ENCODE peak calls at places on chromosomes 1 and 21, in ten cellular contexts. One of them, this sample, is unnamed. For H3K36me3, the result is how much of the 10 kb centered on the place peaks cover.

GRCh38 chr1:117388328-117388727 is 21.1 kb downstream of the MAN1A2 start:
- ATAC-seq in heart left ventricle: peak
- ATAC-seq in K562: peak
- ATAC-seq in body of pancreas: no peak
- ATAC-seq in GM12878: no peak
- ATAC-seq in right lobe of liver: no peak
- ATAC-seq in HCT116: no peak
- ATAC-seq in gastrocnemius medialis: no peak
- ATAC-seq in HepG2: no peak
- ATAC-seq in upper lobe of left lung: no peak
- ATAC-seq in this sample: no peak

GRCh38 chr1:99849413-99849743 is 783 bp upstream of the AGL start:
- ATAC-seq in heart left ventricle: peak
- ATAC-seq in K562: peak
- ATAC-seq in body of pancreas: no peak
- ATAC-seq in GM12878: peak
- ATAC-seq in right lobe of liver: peak
- ATAC-seq in HCT116: peak
- ATAC-seq in gastrocnemius medialis: peak
- ATAC-seq in HepG2: peak
- ATAC-seq in upper lobe of left lung: peak
- ATAC-seq in this sample: no peak

GRCh38 chr1:228876187-228876586 is 140.9 kb downstream of the RHOU start:
- ATAC-seq in heart left ventricle: no peak
- ATAC-seq in K562: no peak
- ATAC-seq in body of pancreas: no peak
- ATAC-seq in GM12878: no peak
- ATAC-seq in right lobe of liver: no peak
- ATAC-seq in HCT116: no peak
- ATAC-seq in gastrocnemius medialis: no peak
- ATAC-seq in HepG2: no peak
- ATAC-seq in upper lobe of left lung: no peak
- ATAC-seq in this sample: peak

GRCh38 chr1:179926494-179927205 is 28.0 kb upstream of the CEP350 start:
- ATAC-seq in heart left ventricle: no peak
- ATAC-seq in K562: no peak
- ATAC-seq in body of pancreas: no peak
- ATAC-seq in GM12878: no peak
- ATAC-seq in right lobe of liver: no peak
- ATAC-seq in HCT116: no peak
- ATAC-seq in gastrocnemius medialis: no peak
- ATAC-seq in HepG2: no peak
- ATAC-seq in upper lobe of left lung: no peak
- ATAC-seq in this sample: no peak

GRCh38 chr1:207284209-207284892 is 37.1 kb upstream of the CD55 start:
- ATAC-seq in heart left ventricle: peak
- ATAC-seq in K562: no peak
- ATAC-seq in body of pancreas: no peak
- ATAC-seq in GM12878: no peak
- ATAC-seq in right lobe of liver: peak
- ATAC-seq in HCT116: no peak
- ATAC-seq in gastrocnemius medialis: peak
- ATAC-seq in HepG2: no peak
- ATAC-seq in upper lobe of left lung: no peak
- ATAC-seq in this sample: no peak

GRCh38 chr1:224623743-224624333 is 7.7 kb downstream of the CNIH3 start:
- ATAC-seq in heart left ventricle: peak
- ATAC-seq in K562: no peak
- ATAC-seq in body of pancreas: no peak
- ATAC-seq in GM12878: peak
- ATAC-seq in right lobe of liver: peak
- ATAC-seq in HCT116: peak
- ATAC-seq in gastrocnemius medialis: no peak
- ATAC-seq in HepG2: no peak
- ATAC-seq in upper lobe of left lung: peak
- ATAC-seq in this sample: no peak

GRCh38 chr1:147177611-147178370 is 5.5 kb upstream of the PRKAB2 start:
- ATAC-seq in heart left ventricle: no peak
- ATAC-seq in K562: no peak
- ATAC-seq in body of pancreas: no peak
- ATAC-seq in GM12878: no peak
- ATAC-seq in right lobe of liver: no peak
- ATAC-seq in HCT116: no peak
- ATAC-seq in gastrocnemius medialis: peak
- ATAC-seq in HepG2: no peak
- ATAC-seq in upper lobe of left lung: no peak
- ATAC-seq in this sample: no peak

GRCh38 chr1:208445710-208446702 is 201.8 kb upstream of the PLXNA2 start:
- ATAC-seq in heart left ventricle: no peak
- ATAC-seq in K562: peak
- ATAC-seq in body of pancreas: no peak
- ATAC-seq in GM12878: no peak
- ATAC-seq in right lobe of liver: no peak
- ATAC-seq in HCT116: no peak
- ATAC-seq in gastrocnemius medialis: no peak
- ATAC-seq in HepG2: no peak
- ATAC-seq in upper lobe of left lung: no peak
- ATAC-seq in this sample: no peak

GRCh38 chr21:36132691-36133090 is 2.2 kb upstream of the CBR3 start:
- ATAC-seq in heart left ventricle: no peak
- ATAC-seq in K562: no peak
- ATAC-seq in body of pancreas: no peak
- ATAC-seq in GM12878: no peak
- ATAC-seq in right lobe of liver: no peak
- ATAC-seq in HCT116: no peak
- ATAC-seq in gastrocnemius medialis: no peak
- ATAC-seq in HepG2: no peak
- ATAC-seq in upper lobe of left lung: no peak
- ATAC-seq in this sample: no peak

GRCh38 chr21:36141513-36141925 is 6.6 kb downstream of the CBR3 start:
- ATAC-seq in heart left ventricle: peak
- ATAC-seq in K562: peak
- ATAC-seq in body of pancreas: peak
- ATAC-seq in GM12878: peak
- ATAC-seq in right lobe of liver: peak
- ATAC-seq in HCT116: peak
- ATAC-seq in gastrocnemius medialis: peak
- ATAC-seq in HepG2: peak
- ATAC-seq in upper lobe of left lung: peak
- ATAC-seq in this sample: peak

GRCh38 chr21:36134820-36135390 is at the start of gene CBR3:
- ATAC-seq in heart left ventricle: peak
- ATAC-seq in K562: no peak
- ATAC-seq in body of pancreas: peak
- ATAC-seq in GM12878: peak
- ATAC-seq in right lobe of liver: peak
- ATAC-seq in HCT116: peak
- ATAC-seq in gastrocnemius medialis: peak
- ATAC-seq in HepG2: peak
- ATAC-seq in upper lobe of left lung: peak
- ATAC-seq in this sample: peak

GRCh38 chr21:36135391-36136094 is 664 bp downstream of the CBR3 start:
- ATAC-seq in heart left ventricle: peak
- ATAC-seq in K562: peak
- ATAC-seq in body of pancreas: peak
- ATAC-seq in GM12878: peak
- ATAC-seq in right lobe of liver: peak
- ATAC-seq in HCT116: peak
- ATAC-seq in gastrocnemius medialis: peak
- ATAC-seq in HepG2: peak
- ATAC-seq in upper lobe of left lung: peak
- ATAC-seq in this sample: peak
- TF ChIP-seq POLR2A in heart left ventricle: peak
- TF ChIP-seq POLR2A in K562: no peak
- TF ChIP-seq POLR2A in body of pancreas: peak
- TF ChIP-seq POLR2A in GM12878: no peak
- TF ChIP-seq POLR2A in right lobe of liver: no peak
- TF ChIP-seq POLR2A in HCT116: no peak
- TF ChIP-seq POLR2A in gastrocnemius medialis: peak
- TF ChIP-seq POLR2A in HepG2: no peak
- TF ChIP-seq POLR2A in upper lobe of left lung: no peak
- TF ChIP-seq POLR2A in this sample: peak

GRCh38 chr1:1314678-1315335 is 6.4 kb downstream of the PUSL1 start:
- ATAC-seq in heart left ventricle: no peak
- ATAC-seq in K562: no peak
- ATAC-seq in body of pancreas: no peak
- ATAC-seq in GM12878: no peak
- ATAC-seq in right lobe of liver: no peak
- ATAC-seq in HCT116: no peak
- ATAC-seq in gastrocnemius medialis: no peak
- ATAC-seq in HepG2: no peak
- ATAC-seq in upper lobe of left lung: no peak
- ATAC-seq in this sample: no peak

GRCh38 chr1:1315435-1315901 is 7.1 kb downstream of the PUSL1 start:
- ATAC-seq in heart left ventricle: no peak
- ATAC-seq in K562: peak
- ATAC-seq in body of pancreas: no peak
- ATAC-seq in GM12878: no peak
- ATAC-seq in right lobe of liver: no peak
- ATAC-seq in HCT116: no peak
- ATAC-seq in gastrocnemius medialis: no peak
- ATAC-seq in HepG2: no peak
- ATAC-seq in upper lobe of left lung: no peak
- ATAC-seq in this sample: no peak

GRCh38 chr1:1314237-1314586 is 5.8 kb downstream of the PUSL1 start:
- ATAC-seq in heart left ventricle: no peak
- ATAC-seq in K562: no peak
- ATAC-seq in body of pancreas: no peak
- ATAC-seq in GM12878: no peak
- ATAC-seq in right lobe of liver: no peak
- ATAC-seq in HCT116: no peak
- ATAC-seq in gastrocnemius medialis: no peak
- ATAC-seq in HepG2: no peak
- ATAC-seq in upper lobe of left lung: no peak
- ATAC-seq in this sample: no peak

GRCh38 chr1:1312450-1313314 is 4.3 kb downstream of the PUSL1 start:
- ATAC-seq in heart left ventricle: no peak
- ATAC-seq in K562: no peak
- ATAC-seq in body of pancreas: no peak
- ATAC-seq in GM12878: no peak
- ATAC-seq in right lobe of liver: no peak
- ATAC-seq in HCT116: no peak
- ATAC-seq in gastrocnemius medialis: no peak
- ATAC-seq in HepG2: no peak
- ATAC-seq in upper lobe of left lung: no peak
- ATAC-seq in this sample: no peak

DNA sequence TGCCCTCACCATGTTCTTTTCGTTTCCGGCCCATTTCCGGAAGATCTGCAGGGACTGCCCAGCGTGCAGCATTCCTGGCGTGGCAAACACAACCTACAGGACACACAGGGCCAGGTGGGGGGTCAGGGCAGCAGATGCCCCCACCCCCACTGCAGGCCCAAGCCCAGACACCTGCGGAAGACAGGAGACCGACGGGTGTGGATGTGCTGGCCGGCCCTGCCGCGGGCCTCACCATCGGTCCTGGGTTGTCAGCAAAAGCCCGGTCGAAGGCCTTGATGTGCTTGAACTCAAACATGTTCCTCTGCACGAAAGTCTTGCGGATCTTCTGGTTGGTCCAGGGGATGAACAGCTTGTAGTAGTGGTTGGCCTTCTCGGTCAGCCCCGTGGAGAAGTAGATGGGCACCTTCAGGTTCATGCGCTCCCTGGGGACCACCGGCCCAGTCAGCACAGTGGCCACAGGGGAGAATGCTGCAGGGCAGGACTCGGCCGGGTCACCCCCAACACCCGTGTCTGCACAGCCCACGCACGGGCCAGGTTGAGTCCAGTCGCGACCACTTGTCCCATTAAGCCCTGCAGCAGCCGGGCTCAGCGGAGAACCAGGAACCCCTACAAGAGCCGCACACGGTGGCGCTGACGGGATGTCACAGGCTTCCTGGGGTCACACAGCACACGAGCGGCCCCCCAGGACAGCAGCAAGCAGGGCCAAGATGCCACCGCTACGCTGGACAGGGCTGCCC is 5.3 kb downstream of the PUSL1 start:
- ATAC-seq in heart left ventricle: no peak
- ATAC-seq in K562: no peak
- ATAC-seq in body of pancreas: no peak
- ATAC-seq in GM12878: no peak
- ATAC-seq in right lobe of liver: no peak
- ATAC-seq in HCT116: no peak
- ATAC-seq in gastrocnemius medialis: no peak
- ATAC-seq in HepG2: no peak
- ATAC-seq in upper lobe of left lung: no peak
- ATAC-seq in this sample: no peak
- H3K36me3 ChIP-seq in heart left ventricle: half or more
- H3K36me3 ChIP-seq in K562: half or more
- H3K36me3 ChIP-seq in body of pancreas: under half
- H3K36me3 ChIP-seq in GM12878: under half
- H3K36me3 ChIP-seq in right lobe of liver: under half
- H3K36me3 ChIP-seq in HCT116: under half
- H3K36me3 ChIP-seq in gastrocnemius medialis: under half
- H3K36me3 ChIP-seq in HepG2: under half
- H3K36me3 ChIP-seq in upper lobe of left lung: half or more
- H3K36me3 ChIP-seq in this sample: half or more

DNA sequence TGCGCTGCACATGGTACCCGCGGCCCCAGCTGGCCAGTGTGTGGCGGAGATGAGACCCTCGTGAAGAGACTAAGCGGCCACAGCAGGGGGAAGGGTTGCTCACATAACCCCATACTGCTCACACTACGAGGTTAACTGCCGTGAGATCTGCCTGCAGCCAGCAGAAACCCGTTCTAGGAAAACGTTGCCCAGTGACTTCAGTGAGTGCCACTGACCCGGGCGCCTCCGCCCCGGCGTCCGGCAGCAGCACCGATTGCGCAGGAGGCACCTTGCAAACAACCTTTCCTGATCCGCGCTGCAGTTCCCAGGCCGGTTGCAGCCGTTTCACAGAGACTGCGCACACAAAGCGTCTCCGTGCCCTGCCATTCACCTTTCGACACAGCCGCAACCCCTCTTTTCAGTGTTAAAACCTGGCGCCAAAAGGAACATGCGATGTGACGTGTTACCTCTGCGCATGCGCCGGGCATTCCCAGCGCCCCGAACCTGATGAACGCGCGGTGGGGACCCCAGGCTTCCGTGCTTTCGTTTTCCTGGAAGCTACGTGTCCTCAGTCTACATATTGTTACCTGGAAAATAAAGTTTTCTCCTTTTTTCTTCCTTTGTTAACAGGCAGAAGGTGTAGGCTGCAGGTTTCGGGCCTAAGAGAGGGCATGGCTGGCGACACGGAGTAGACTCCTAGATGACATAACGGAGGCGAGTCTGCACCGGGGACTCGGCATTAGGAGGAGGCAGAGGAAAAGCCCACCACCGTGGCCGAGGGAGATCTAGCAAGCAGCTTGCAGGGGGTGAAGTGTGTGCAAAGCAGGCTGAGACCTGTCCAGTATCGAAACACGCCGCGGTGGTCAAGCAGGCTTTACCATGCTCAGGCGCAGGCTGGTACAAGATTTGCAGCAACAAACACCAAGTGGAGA is 8.9 kb downstream of the VPS26C start:
- ATAC-seq in heart left ventricle: peak
- ATAC-seq in K562: no peak
- ATAC-seq in body of pancreas: peak
- ATAC-seq in GM12878: peak
- ATAC-seq in right lobe of liver: peak
- ATAC-seq in HCT116: no peak
- ATAC-seq in gastrocnemius medialis: peak
- ATAC-seq in HepG2: peak
- ATAC-seq in upper lobe of left lung: peak
- ATAC-seq in this sample: peak
- TF ChIP-seq POLR2A in heart left ventricle: no peak
- TF ChIP-seq POLR2A in K562: no peak
- TF ChIP-seq POLR2A in body of pancreas: no peak
- TF ChIP-seq POLR2A in GM12878: peak
- TF ChIP-seq POLR2A in right lobe of liver: peak
- TF ChIP-seq POLR2A in HCT116: no peak
- TF ChIP-seq POLR2A in gastrocnemius medialis: no peak
- TF ChIP-seq POLR2A in HepG2: peak
- TF ChIP-seq POLR2A in upper lobe of left lung: no peak
- TF ChIP-seq POLR2A in this sample: no peak

GRCh38 chr1:952603-953002 is 6.5 kb downstream of the NOC2L start:
- ATAC-seq in heart left ventricle: no peak
- ATAC-seq in K562: no peak
- ATAC-seq in body of pancreas: no peak
- ATAC-seq in GM12878: no peak
- ATAC-seq in right lobe of liver: no peak
- ATAC-seq in HCT116: no peak
- ATAC-seq in gastrocnemius medialis: no peak
- ATAC-seq in HepG2: no peak
- ATAC-seq in upper lobe of left lung: no peak
- ATAC-seq in this sample: no peak

GRCh38 chr1:956636-957035 is 2.4 kb downstream of the NOC2L start:
- ATAC-seq in heart left ventricle: no peak
- ATAC-seq in K562: no peak
- ATAC-seq in body of pancreas: no peak
- ATAC-seq in GM12878: no peak
- ATAC-seq in right lobe of liver: no peak
- ATAC-seq in HCT116: no peak
- ATAC-seq in gastrocnemius medialis: no peak
- ATAC-seq in HepG2: no peak
- ATAC-seq in upper lobe of left lung: no peak
- ATAC-seq in this sample: no peak

GRCh38 chr1:953524-954320 is 5.3 kb downstream of the NOC2L start:
- ATAC-seq in heart left ventricle: no peak
- ATAC-seq in K562: no peak
- ATAC-seq in body of pancreas: no peak
- ATAC-seq in GM12878: no peak
- ATAC-seq in right lobe of liver: no peak
- ATAC-seq in HCT116: no peak
- ATAC-seq in gastrocnemius medialis: no peak
- ATAC-seq in HepG2: no peak
- ATAC-seq in upper lobe of left lung: no peak
- ATAC-seq in this sample: no peak

GRCh38 chr1:954927-955326 is 4.1 kb downstream of the NOC2L start:
- ATAC-seq in heart left ventricle: no peak
- ATAC-seq in K562: no peak
- ATAC-seq in body of pancreas: no peak
- ATAC-seq in GM12878: no peak
- ATAC-seq in right lobe of liver: no peak
- ATAC-seq in HCT116: no peak
- ATAC-seq in gastrocnemius medialis: no peak
- ATAC-seq in HepG2: no peak
- ATAC-seq in upper lobe of left lung: no peak
- ATAC-seq in this sample: no peak

DNA sequence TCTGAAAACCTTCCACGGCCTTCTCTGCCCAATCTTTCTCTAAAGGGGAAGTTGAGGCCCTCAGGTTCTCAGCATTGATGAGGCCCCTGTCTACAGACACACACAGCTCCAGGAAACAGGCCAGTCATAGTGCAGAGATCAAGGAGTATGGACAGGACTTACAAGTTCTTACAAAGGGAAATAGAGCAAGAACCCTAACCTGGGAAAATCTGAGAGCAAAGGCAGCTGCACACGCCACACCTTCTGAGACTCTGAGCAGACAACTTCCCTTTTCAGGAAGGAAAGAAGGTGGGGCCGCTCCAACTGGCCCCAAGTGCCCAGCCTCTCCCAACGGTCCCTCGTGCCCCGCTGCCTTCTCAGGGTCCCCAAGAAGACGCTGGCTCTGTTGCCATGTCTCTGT is 3.6 kb downstream of the NOC2L start:
- ATAC-seq in heart left ventricle: no peak
- ATAC-seq in K562: no peak
- ATAC-seq in body of pancreas: no peak
- ATAC-seq in GM12878: no peak
- ATAC-seq in right lobe of liver: no peak
- ATAC-seq in HCT116: no peak
- ATAC-seq in gastrocnemius medialis: no peak
- ATAC-seq in HepG2: no peak
- ATAC-seq in upper lobe of left lung: no peak
- ATAC-seq in this sample: no peak
- H3K36me3 ChIP-seq in heart left ventricle: half or more
- H3K36me3 ChIP-seq in K562: half or more
- H3K36me3 ChIP-seq in body of pancreas: under half
- H3K36me3 ChIP-seq in GM12878: under half
- H3K36me3 ChIP-seq in right lobe of liver: under half
- H3K36me3 ChIP-seq in HCT116: under half
- H3K36me3 ChIP-seq in gastrocnemius medialis: half or more
- H3K36me3 ChIP-seq in HepG2: under half
- H3K36me3 ChIP-seq in upper lobe of left lung: half or more
- H3K36me3 ChIP-seq in this sample: half or more

This sample was measured in gastroesophageal sphincter.